ENCODE peak calls at places on chromosomes 12 and 14, in four cellular contexts. J, D, Q and K are unnamed samples.

GRCh38 chr12:67795235-67795634 is 146.7 kb downstream of the DYRK2 start:
- DNase-seq in J (peak), D (no peak), Q (no peak), K (peak)

GRCh38 chr12:67647547-67648305 is 819 bp upstream of the DYRK2 start:
- DNase-seq in J (peak), D (peak), Q (peak), K (peak)

GRCh38 chr12:125470838-125471775 is 405.9 kb downstream of the AACS start:
- DNase-seq in J (no peak), D (no peak), Q (no peak), K (no peak)

GRCh38 chr12:54588110-54588831 is at the start of gene PPP1R1A:
- DNase-seq in J (no peak), D (peak), Q (no peak), K (no peak)

GRCh38 chr14:58755026-58755929 is 117.5 kb downstream of the DACT1 start:
- DNase-seq in J (no peak), D (no peak), Q (no peak), K (no peak)

GRCh38 chr12:109192358-109192757 is 76.0 kb downstream of the ACACB start:
- DNase-seq in J (peak), D (no peak), Q (no peak), K (peak)

GRCh38 chr12:127987199-127987901 is 279.6 kb upstream of the TMEM132C start:
- DNase-seq in J (peak), D (no peak), Q (no peak), K (no peak)

GRCh38 chr12:1410794-1411193 is 183.6 kb downstream of the FBXL14 start:
- DNase-seq in J (no peak), D (no peak), Q (no peak), K (no peak)

GRCh38 chr14:87745507-87746118 is 247.4 kb downstream of the GALC start:
- DNase-seq in J (peak), D (peak), Q (no peak), K (peak)

GRCh38 chr14:96584199-96584906 is 82.2 kb downstream of the PAPOLA start:
- DNase-seq in J (peak), D (peak), Q (no peak), K (peak)

GRCh38 chr14:75946785-75947184 is 35.0 kb downstream of the TGFB3 start:
- DNase-seq in J (no peak), D (no peak), Q (no peak), K (peak)

GRCh38 chr14:22381751-22382150 is 207.3 kb downstream of the DAD1 start:
- DNase-seq in J (no peak), D (no peak), Q (no peak), K (no peak)

GRCh38 chr12:29414368-29414767 is 33.4 kb upstream of the ERGIC2 start:
- DNase-seq in J (peak), D (no peak), Q (no peak), K (no peak)

GRCh38 chr12:128771681-128772080 is 52.1 kb downstream of the SLC15A4 start:
- DNase-seq in J (peak), D (no peak), Q (no peak), K (peak)

GRCh38 chr12:55931780-55932545 is 1.0 kb downstream of the DGKA start:
- DNase-seq in J (peak), D (peak), Q (peak), K (no peak)

GRCh38 chr12:101823891-101824290 is 6.9 kb downstream of the GNPTAB start:
- DNase-seq in J (peak), D (no peak), Q (peak), K (peak)
- TF ChIP-seq CTCF in J (peak), D (no peak), Q (peak), K (no peak)

GRCh38 chr12:32134144-32134888 is 27.7 kb downstream of the BICD1 start:
- DNase-seq in J (peak), D (no peak), Q (no peak), K (peak)
- TF ChIP-seq CTCF in J (peak), D (no peak), Q (no peak), K (no peak)

DNA sequence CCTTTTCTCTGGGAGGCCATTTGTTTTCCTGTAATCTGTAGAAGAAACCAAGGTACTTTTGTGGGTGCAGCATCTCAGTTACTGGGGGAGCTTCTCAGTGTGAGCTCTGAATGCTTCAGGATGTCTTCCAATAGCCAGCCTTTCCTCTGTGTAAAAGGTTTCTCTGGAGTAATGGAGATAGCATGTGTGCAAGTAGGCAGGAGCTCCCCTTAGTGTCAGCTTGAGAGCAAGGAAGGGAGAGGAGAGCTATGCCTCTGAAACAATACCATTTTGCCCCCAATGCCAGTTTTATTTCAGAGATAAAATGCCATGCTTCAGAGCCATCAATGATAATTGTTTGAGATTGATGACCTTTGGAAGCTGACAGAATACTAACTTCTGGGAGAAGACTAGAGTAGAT is 125.5 kb downstream of the CRADD start:
- DNase-seq in J (peak), D (no peak), Q (no peak), K (peak)
- TF ChIP-seq CTCF in J (peak), D (no peak), Q (no peak), K (no peak)

DNA sequence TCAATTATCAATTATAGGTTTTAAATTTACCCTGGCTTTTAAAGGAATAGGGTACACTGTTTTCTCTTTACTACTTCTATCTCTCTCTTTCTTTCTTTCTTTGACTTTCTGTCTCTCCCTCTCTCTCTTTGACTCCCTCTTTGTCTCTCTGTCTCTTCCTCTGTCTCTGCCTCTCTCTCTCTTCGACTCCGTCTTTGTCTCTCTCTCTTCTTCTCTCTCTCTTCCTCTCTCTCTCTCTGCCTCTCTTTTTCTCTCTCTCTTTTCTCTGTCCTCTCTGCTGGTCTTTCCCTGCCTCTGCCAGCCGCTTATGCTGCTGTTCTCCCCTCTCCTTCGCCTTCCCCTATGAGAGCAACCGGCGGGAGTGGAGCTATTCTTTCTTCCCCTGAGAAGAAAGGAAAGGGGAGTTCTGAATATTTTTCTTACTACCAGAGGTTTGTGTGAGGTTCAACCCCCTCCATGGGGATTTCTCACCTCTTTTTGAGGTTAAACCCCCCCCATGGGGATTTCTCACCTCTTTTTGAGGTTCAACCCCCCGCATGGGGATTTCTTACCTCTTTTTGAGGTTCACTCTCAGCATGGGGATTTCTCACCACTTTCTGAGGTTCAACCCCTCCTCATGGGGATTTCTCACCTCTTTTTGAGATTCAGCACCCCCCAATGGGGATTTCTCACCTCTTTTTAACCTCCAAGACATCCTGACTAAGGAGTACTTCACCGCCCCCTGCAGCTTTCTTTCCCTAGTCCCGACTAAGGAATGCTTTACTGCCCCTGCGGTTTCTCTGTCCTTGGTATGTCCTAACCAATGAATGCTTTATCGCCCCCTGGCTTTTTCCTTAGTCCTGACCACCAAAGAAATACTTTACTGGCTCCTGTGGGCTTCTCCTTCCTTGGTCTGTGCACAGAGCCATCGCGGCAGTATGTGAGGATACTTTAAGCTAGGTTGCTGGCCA is 27.4 kb upstream of the DDHD1 start:
- DNase-seq in J (peak), D (no peak), Q (no peak), K (peak)
- TF ChIP-seq CTCF in J (peak), D (no peak), Q (peak), K (no peak)

DNA sequence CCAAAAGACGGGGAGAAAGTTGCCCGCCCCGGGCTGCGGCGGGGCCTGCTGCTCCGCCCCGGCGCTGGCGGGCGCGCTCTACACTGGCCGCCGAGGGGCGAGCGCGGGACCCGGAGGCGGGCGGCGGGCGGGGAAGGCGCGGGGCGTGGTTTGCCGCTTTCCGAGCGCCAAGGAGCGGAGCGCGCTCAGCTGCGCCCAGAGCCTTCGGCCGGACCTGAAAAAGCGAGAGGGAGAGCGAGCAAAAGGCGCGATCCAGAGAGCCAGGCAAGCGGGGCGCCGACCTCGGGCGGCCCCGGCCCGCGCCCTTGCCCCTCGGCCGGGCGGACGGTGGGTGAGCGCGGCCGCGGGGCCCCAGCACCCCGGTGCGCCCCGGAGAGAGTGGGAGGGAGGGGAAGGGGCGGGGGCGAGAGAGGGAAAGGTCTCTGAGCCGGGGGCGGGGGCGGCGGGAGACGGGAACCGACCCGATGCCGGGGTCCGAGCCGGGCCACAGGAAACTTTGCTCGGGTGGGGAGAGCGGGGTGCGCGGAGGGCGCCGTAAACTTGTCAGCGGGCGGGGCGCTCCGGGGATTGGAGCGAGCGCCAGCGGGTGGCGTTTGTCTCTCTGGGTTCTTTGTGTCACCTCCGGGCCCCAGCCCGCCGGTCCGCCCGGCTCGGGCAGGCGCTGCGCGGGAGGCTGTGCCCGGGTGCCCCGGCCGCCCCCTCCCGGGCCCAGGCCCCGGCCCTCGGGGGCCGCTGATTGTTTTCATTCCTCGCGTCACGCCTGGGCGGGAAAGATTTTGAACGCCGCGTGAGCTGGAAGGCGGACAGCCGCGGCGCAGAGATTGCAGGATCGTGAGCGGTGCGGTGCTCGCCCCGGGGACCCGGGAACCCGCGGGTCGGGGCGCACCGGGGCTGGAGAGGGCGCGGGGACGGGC is at the start of gene SYNE2:
- DNase-seq in J (peak), D (peak), Q (peak), K (peak)
- TF ChIP-seq CTCF in J (no peak), D (no peak), Q (peak), K (no peak)

DNA sequence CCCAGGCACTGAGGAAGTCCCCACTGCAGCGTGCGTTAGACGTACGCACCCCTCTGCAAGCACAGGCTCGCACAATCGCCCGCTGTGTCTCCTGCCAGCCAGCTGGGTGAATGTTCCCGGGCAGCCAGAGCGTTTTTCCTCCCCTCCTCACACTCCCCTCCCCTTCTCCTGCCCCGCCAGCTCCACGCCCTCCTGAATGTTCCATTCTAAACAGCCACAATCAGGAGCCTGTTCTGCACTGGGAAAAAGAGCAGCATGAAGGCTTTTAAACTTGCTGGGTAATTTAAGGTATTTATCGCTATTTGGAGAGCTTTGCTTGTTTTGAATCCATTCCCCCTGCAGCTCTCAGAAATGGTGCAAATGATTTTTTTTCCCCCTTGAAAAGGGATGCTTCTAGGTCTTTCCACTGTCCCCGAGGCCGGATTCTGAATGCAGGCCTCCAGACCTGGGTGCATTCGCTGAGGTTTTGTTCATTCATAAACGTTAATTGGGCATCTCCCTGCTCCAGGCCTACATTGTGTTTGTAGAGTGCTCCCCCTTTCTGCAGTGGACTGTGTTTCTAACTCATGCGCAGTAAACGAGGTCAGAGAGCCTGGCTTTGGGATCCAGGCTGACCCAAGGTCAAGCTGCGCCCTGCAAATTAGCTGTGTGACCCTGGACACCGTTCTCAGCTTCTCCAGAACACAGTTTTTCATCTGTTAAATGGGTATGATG is 212.5 kb downstream of the CHST11 start:
- DNase-seq in J (no peak), D (peak), Q (no peak), K (peak)
- TF ChIP-seq CTCF in J (peak), D (no peak), Q (no peak), K (no peak)

DNA sequence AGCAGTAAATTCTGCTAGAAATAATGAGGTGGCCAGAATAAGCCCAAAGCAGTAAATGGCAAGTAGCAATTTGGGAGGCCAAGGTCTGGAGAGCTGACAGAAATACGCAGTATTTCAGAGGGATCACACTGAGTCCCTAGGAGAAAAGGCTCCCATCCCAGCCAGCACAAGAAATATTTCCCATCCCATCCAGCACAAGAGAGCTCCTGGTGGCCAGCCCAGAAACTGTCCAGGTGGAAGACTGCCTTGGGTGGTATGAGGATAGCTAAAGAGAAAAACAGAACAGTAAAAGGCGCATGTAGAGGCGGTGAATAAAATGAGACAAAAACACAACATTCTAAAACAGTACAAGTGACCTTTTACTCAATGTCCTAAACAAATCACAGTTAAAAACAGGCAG is 120.7 kb downstream of the HECTD4 start:
- DNase-seq in J (peak), D (no peak), Q (no peak), K (peak)
- TF ChIP-seq CTCF in J (peak), D (no peak), Q (no peak), K (no peak)